ENCODE peak calls at places on chromosomes 7 and 10, in nine cellular contexts. Q, A, O, G, Y, R, K, N and P are unnamed samples.

GRCh38 chr10:3866347-3866746 is 81.3 kb upstream of the KLF6 start:
- DNase-seq in G (no peak), N (no peak), A (no peak), Q (no peak), Y (no peak), O (no peak), K (no peak), R (no peak), P (no peak)

GRCh38 chr7:147567043-147567442 is 1023.5 kb upstream of the C7orf33 start:
- DNase-seq in G (no peak), Y (no peak), R (no peak), A (no peak), N (no peak), O (no peak), K (no peak), Q (no peak), P (no peak)

GRCh38 chr7:31887006-31887405 is 183.2 kb downstream of the PDE1C start:
- DNase-seq in R (no peak), O (no peak), Y (no peak), K (no peak), A (no peak), G (no peak), N (no peak), Q (no peak), P (no peak)

GRCh38 chr7:112581529-112581928 is 100.7 kb downstream of the LSMEM1 start:
- DNase-seq in R (no peak), N (no peak), A (no peak), O (no peak), K (no peak), Q (no peak), Y (no peak), G (no peak), P (no peak)

GRCh38 chr7:150876817-150877526 is 24.7 kb downstream of the AOC1 start:
- DNase-seq in Q (peak; percentile 78), G (peak; percentile 74), Y (no peak), R (peak; percentile 90), K (peak; percentile 60), N (peak; percentile 17), A (no peak), O (peak; percentile 96), P (no peak)

GRCh38 chr7:44273681-44274622 is 51.4 kb downstream of the CAMK2B start:
- DNase-seq in R (no peak), Q (no peak), N (no peak), O (no peak), A (no peak), Y (no peak), K (no peak), G (peak; percentile 72), P (no peak)

GRCh38 chr10:124378817-124379510 is 39.8 kb downstream of the OAT start:
- DNase-seq in K (peak; percentile 55), N (no peak), Y (no peak), O (no peak), Q (peak; percentile 58), G (no peak), A (no peak), R (no peak), P (no peak)

GRCh38 chr10:2079603-2080078 is 342.3 kb upstream of the ADARB2 start:
- DNase-seq in G (no peak), A (no peak), N (no peak), R (no peak), K (no peak), Q (no peak), O (no peak), Y (no peak), P (no peak)

GRCh38 chr10:30294506-30295280 is 54.4 kb downstream of the MTPAP start:
- DNase-seq in R (no peak), A (no peak), O (no peak), K (no peak), N (no peak), Q (no peak), G (no peak), Y (no peak), P (no peak)

GRCh38 chr10:119542357-119542989 is at the start of gene RGS10:
- DNase-seq in K (peak; percentile 66), N (peak; percentile 75), Q (peak; percentile 94), R (peak; percentile 72), Y (peak; percentile 87), G (peak; percentile 89), O (peak; percentile 88), A (peak; percentile 78), P (no peak)

GRCh38 chr10:31031205-31031665 is 430 bp downstream of the ZNF438 start:
- DNase-seq in N (no peak), Y (no peak), K (no peak), G (peak; percentile 89), Q (no peak), O (no peak), A (no peak), R (no peak), P (no peak)

GRCh38 chr7:156547884-156548561 is 92.6 kb upstream of the RNF32 start:
- DNase-seq in N (no peak), Q (no peak), O (no peak), A (no peak), Y (peak; percentile 55), K (no peak), G (no peak), R (no peak), P (no peak)

GRCh38 chr10:46559231-46559671 is 2.8 kb upstream of the GPRIN2 start:
- DNase-seq in Y (no peak), K (no peak), R (no peak), A (no peak), N (no peak), G (no peak), O (no peak), Q (peak; percentile 57), P (no peak)

GRCh38 chr7:101223528-101223927 is 5.6 kb downstream of the ZNHIT1 start:
- DNase-seq in A (no peak), K (no peak), Q (no peak), N (no peak), G (no peak), R (no peak), O (no peak), Y (no peak), P (no peak)

GRCh38 chr10:122126763-122127659 is 138.0 kb downstream of the TACC2 start:
- DNase-seq in Q (peak; percentile 83), A (no peak), K (no peak), R (peak; percentile 65), N (no peak), O (peak; percentile 31), G (no peak), Y (no peak), P (no peak)

GRCh38 chr7:127393370-127394058 is 1.0 kb upstream of the ZNF800 start:
- DNase-seq in Y (no peak), O (peak; percentile 49), R (peak; percentile 41), A (no peak), K (peak; percentile 3), Q (peak; percentile 68), N (no peak), G (no peak), P (no peak)

GRCh38 chr7:83732305-83732704 is 83.4 kb upstream of the SEMA3E start:
- DNase-seq in K (peak; percentile 5), R (no peak), O (no peak), Y (no peak), N (no peak), A (no peak), G (no peak), Q (no peak), P (no peak)

GRCh38 chr10:127973810-127974311 is 67.0 kb downstream of the PTPRE start:
- DNase-seq in N (no peak), G (no peak), A (no peak), Q (peak; percentile 58), K (no peak), O (peak; percentile 29), R (peak; percentile 52), Y (no peak), P (no peak)

GRCh38 chr10:14532473-14533251 is 201.9 kb upstream of the FRMD4A start:
- DNase-seq in O (no peak), G (no peak), K (no peak), R (no peak), A (no peak), Y (no peak), N (no peak), Q (no peak), P (no peak)

GRCh38 chr7:16753932-16754571 is 497 bp downstream of the TSPAN13 start:
- DNase-seq in A (no peak), N (no peak), Y (peak; percentile 17), G (peak; percentile 19), Q (no peak), O (peak; percentile 76), K (peak; percentile 48), R (peak; percentile 89), P (no peak)

GRCh38 chr7:40551685-40552576 is 417.1 kb downstream of the SUGCT start:
- DNase-seq in Y (peak; percentile 2), K (no peak), G (no peak), R (no peak), A (no peak), O (peak; percentile 45), N (no peak), Q (no peak), P (no peak)

GRCh38 chr7:17022915-17023314 is 141.1 kb upstream of the AGR3 start:
- DNase-seq in Y (no peak), A (no peak), Q (no peak), O (no peak), G (no peak), R (no peak), K (no peak), N (no peak), P (no peak)

GRCh38 chr7:57176928-57177635 is 44.8 kb upstream of the ZNF479 start:
- DNase-seq in K (no peak), N (no peak), R (no peak), Q (no peak), A (no peak), G (no peak), O (no peak), Y (no peak), P (no peak)

GRCh38 chr7:109844362-109844761 is 1246.6 kb upstream of the LRRN3 start:
- DNase-seq in G (no peak), N (no peak), R (peak; percentile 8), A (no peak), Y (no peak), K (peak; percentile 9), O (peak; percentile 26), Q (no peak), P (no peak)